ENCODE peak calls at places on chromosomes 7 and 10, in ten cellular contexts. T, H, G, U, D, C, Z, O, I and X are unnamed samples.

GRCh38 chr10:59126992-59127391 is 49.5 kb upstream of the PHYHIPL start:
- DNase-seq in T (no peak), H (no peak), G (no peak), U (no peak), D (no peak), C (no peak), Z (no peak), O (no peak), I (no peak), X (no peak)

GRCh38 chr7:40986351-40986873 is 716.5 kb downstream of the INHBA start:
- DNase-seq in T (no peak), H (no peak), G (no peak), U (no peak), D (no peak), C (no peak), Z (peak; percentile 51), O (no peak), I (no peak), X (no peak)

GRCh38 chr7:130486114-130486962 is 5.5 kb upstream of the MEST start:
- DNase-seq in T (no peak), H (peak; percentile 30), G (peak; percentile 56), U (peak; percentile 87), D (no peak), C (peak; percentile 27), Z (no peak), O (peak; percentile 64), I (peak; percentile 70), X (peak; percentile 87)

GRCh38 chr7:151095123-151095797 is 9.0 kb downstream of the AGAP3 start:
- DNase-seq in T (no peak), H (no peak), G (no peak), U (no peak), D (no peak), C (no peak), Z (no peak), O (no peak), I (no peak), X (no peak)

GRCh38 chr10:86353506-86354485 is 12.8 kb downstream of the GRID1 start:
- DNase-seq in T (peak; percentile 86), H (no peak), G (no peak), U (no peak), D (no peak), C (no peak), Z (no peak), O (no peak), I (peak; percentile 54), X (no peak)

GRCh38 chr7:99531354-99531765 is 20.6 kb downstream of the FAM200A start:
- DNase-seq in T (peak; percentile 38), H (no peak), G (no peak), U (no peak), D (no peak), C (no peak), Z (no peak), O (no peak), I (no peak), X (no peak)

GRCh38 chr7:18685961-18686360 is 190.4 kb downstream of the HDAC9 start:
- DNase-seq in T (no peak), H (no peak), G (no peak), U (no peak), D (no peak), C (no peak), Z (no peak), O (no peak), I (no peak), X (no peak)

GRCh38 chr10:110681023-110681681 is 37.0 kb downstream of the RBM20 start:
- DNase-seq in T (no peak), H (peak; percentile 33), G (peak; percentile 53), U (peak; percentile 30), D (no peak), C (peak; percentile 31), Z (no peak), O (peak; percentile 22), I (no peak), X (peak; percentile 78)

GRCh38 chr7:93884541-93884940 is 6.0 kb downstream of the TFPI2 start:
- DNase-seq in T (no peak), H (no peak), G (no peak), U (no peak), D (no peak), C (no peak), Z (no peak), O (no peak), I (no peak), X (no peak)

GRCh38 chr10:117454502-117454901 is 79.3 kb upstream of the PDZD8 start:
- DNase-seq in T (no peak), H (peak; percentile 32), G (no peak), U (no peak), D (no peak), C (no peak), Z (no peak), O (no peak), I (no peak), X (no peak)

GRCh38 chr7:87715511-87715910 is 87.3 kb downstream of the RUNDC3B start:
- DNase-seq in T (no peak), H (no peak), G (no peak), U (no peak), D (no peak), C (no peak), Z (no peak), O (no peak), I (no peak), X (no peak)

GRCh38 chr10:13352519-13352918 is 4.4 kb upstream of the SEPHS1 start:
- DNase-seq in T (no peak), H (no peak), G (no peak), U (no peak), D (no peak), C (no peak), Z (no peak), O (no peak), I (no peak), X (no peak)

GRCh38 chr10:109640915-109641314 is 282.4 kb downstream of the XPNPEP1 start:
- DNase-seq in T (no peak), H (no peak), G (no peak), U (no peak), D (no peak), C (no peak), Z (no peak), O (no peak), I (no peak), X (no peak)

GRCh38 chr7:98864726-98865420 is 4.9 kb downstream of the TMEM130 start:
- DNase-seq in T (peak; percentile 65), H (no peak), G (no peak), U (no peak), D (no peak), C (no peak), Z (no peak), O (no peak), I (no peak), X (no peak)

GRCh38 chr10:121130382-121130781 is 279.2 kb downstream of the WDR11 start:
- DNase-seq in T (no peak), H (no peak), G (no peak), U (no peak), D (no peak), C (no peak), Z (no peak), O (no peak), I (no peak), X (no peak)

DNA sequence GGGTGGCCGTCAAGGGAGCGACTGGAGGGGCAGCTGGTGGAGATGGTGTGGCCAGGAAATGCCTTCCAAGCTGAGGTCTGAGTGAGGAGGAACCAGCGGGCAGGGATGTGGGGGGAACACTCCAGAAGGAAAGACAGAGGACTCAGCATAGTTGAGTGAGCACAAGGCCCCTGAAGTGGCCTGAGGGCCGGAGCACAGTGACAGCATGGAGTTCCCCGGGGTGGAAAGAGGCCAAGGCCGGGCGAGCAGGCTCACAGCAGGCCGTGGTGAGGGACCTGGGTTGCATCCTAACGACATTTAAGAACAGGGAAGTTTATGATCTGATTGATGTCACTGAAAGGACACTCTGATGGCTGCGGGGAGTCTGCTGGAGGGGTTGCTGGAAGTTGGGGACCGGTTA is 48.0 kb downstream of the HTRA1 start:
- DNase-seq in T (no peak), H (no peak), G (no peak), U (no peak), D (no peak), C (no peak), Z (no peak), O (no peak), I (no peak), X (no peak)
- TF ChIP-seq CTCF in T (no peak), H (no peak), G (no peak), U (no peak), D (no peak), C (no peak), Z (no peak), O (no peak), I (no peak), X (no peak)

DNA sequence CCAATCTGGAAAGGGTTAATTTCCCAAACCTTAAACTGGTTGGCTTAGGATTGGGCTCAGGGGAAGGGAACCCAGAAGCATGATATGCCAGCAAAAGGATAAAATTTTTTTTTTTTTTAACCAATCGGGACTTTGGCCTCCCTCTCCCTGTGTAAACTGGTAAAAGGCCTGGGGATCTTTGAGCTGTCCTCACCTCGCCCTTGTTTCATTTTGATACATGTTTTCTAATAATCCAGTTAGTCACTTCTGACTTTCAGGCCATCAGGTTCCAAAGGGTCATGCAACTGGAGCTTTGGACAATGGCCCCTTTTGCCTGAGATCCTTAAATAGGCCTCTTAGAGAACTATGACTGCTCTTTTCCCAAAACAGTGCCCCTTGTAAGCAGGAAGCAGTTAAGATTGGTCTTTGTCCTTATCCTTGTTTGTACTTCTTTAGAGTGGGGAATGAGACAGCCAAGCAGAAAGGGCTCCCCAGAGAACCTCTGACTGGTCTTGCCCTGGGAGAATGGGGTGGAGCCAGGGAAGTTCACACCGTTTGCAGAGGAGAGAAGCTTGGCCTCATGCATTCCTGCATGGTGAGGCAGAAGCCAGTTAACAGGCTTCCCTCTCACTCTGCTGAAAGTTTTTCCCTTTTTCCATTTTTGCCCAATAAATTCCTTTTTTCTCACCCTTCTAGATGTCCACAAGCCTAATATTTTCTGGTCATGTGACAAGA is 424.2 kb upstream of the CNTNAP2 start:
- DNase-seq in T (no peak), H (no peak), G (peak; percentile 4), U (no peak), D (no peak), C (peak; percentile 38), Z (no peak), O (peak; percentile 0), I (no peak), X (no peak)
- TF ChIP-seq CTCF in T (no peak), H (no peak), G (no peak), U (no peak), D (no peak), C (no peak), Z (no peak), O (no peak), I (no peak), X (no peak)

DNA sequence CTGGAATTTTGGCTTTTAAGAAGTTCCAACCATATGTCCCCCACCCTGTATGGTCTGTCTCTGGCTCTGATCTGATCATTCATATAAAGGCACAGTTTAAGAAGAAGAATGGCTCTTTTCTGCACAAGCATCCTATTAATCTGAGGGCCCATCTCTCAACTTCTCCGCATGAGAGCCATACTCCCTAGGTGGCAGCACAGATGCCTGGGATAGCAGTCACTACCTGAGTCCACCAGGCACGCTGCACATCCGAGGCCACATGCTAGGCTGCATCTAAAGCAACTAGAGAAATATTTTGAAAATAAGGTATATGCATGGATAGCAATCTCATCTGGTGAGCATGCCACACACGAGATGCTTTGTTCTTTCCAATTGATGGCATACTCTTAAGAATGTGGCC is 565.5 kb downstream of the PARD3 start:
- DNase-seq in T (no peak), H (no peak), G (no peak), U (no peak), D (no peak), C (no peak), Z (no peak), O (peak; percentile 13), I (no peak), X (no peak)
- TF ChIP-seq CTCF in T (peak; percentile 40), H (no peak), G (no peak), U (no peak), D (no peak), C (no peak), Z (no peak), O (no peak), I (no peak), X (no peak)

GRCh38 chr10:72953687-72954086 is 919 bp downstream of the PLA2G12B start:
- DNase-seq in T (no peak), H (no peak), G (no peak), U (no peak), D (no peak), C (no peak), Z (no peak), O (no peak), I (no peak), X (peak; percentile 42)
- TF ChIP-seq CTCF in T (no peak), H (no peak), G (no peak), U (no peak), D (no peak), C (peak; percentile 30), Z (no peak), O (no peak), I (no peak), X (no peak)